ENCODE peak calls at places on chromosomes 4 and X, in four cellular contexts. One of them, this sample, is unnamed.

GRCh38 chr4:129138762-129139496 is 43.0 kb downstream of the C4orf33 start:
- DNase-seq in choroid plexus epithelial cell: no peak
- DNase-seq in cardiac fibroblast: no peak
- DNase-seq in astrocyte of the spinal cord: no peak
- DNase-seq in this sample: no peak

GRCh38 chr4:721261-722171 is 15.9 kb downstream of the PCGF3 start:
- DNase-seq in choroid plexus epithelial cell: no peak
- DNase-seq in cardiac fibroblast: peak
- DNase-seq in astrocyte of the spinal cord: no peak
- DNase-seq in this sample: no peak

GRCh38 chrX:132086717-132087116 is 41.1 kb downstream of the FRMD7 start:
- DNase-seq in choroid plexus epithelial cell: peak
- DNase-seq in cardiac fibroblast: peak
- DNase-seq in astrocyte of the spinal cord: no peak
- DNase-seq in this sample: peak

GRCh38 chr4:53651142-53651720 is 59.9 kb upstream of the LNX1 start:
- DNase-seq in choroid plexus epithelial cell: no peak
- DNase-seq in cardiac fibroblast: peak
- DNase-seq in astrocyte of the spinal cord: no peak
- DNase-seq in this sample: no peak

GRCh38 chrX:40877869-40878268 is 142.5 kb upstream of the MED14 start:
- DNase-seq in choroid plexus epithelial cell: peak
- DNase-seq in cardiac fibroblast: peak
- DNase-seq in astrocyte of the spinal cord: peak
- DNase-seq in this sample: no peak

GRCh38 chr4:39821951-39822350 is 124.0 kb downstream of the UBE2K start:
- DNase-seq in choroid plexus epithelial cell: no peak
- DNase-seq in cardiac fibroblast: no peak
- DNase-seq in astrocyte of the spinal cord: no peak
- DNase-seq in this sample: no peak

GRCh38 chr4:124157781-124158180 is 554.8 kb downstream of the ANKRD50 start:
- DNase-seq in choroid plexus epithelial cell: no peak
- DNase-seq in cardiac fibroblast: no peak
- DNase-seq in astrocyte of the spinal cord: no peak
- DNase-seq in this sample: no peak

GRCh38 chr4:21845663-21846062 is 102.9 kb downstream of the KCNIP4 start:
- DNase-seq in choroid plexus epithelial cell: peak
- DNase-seq in cardiac fibroblast: no peak
- DNase-seq in astrocyte of the spinal cord: no peak
- DNase-seq in this sample: peak

GRCh38 chrX:154373340-154374306 is 811 bp downstream of the FLNA start:
- DNase-seq in choroid plexus epithelial cell: peak
- DNase-seq in cardiac fibroblast: peak
- DNase-seq in astrocyte of the spinal cord: peak
- DNase-seq in this sample: peak

GRCh38 chr4:76447326-76447954 is 12.4 kb downstream of the SHROOM3 start:
- DNase-seq in choroid plexus epithelial cell: peak
- DNase-seq in cardiac fibroblast: peak
- DNase-seq in astrocyte of the spinal cord: peak
- DNase-seq in this sample: no peak

GRCh38 chr4:7892212-7893019 is 47.2 kb downstream of the AFAP1 start:
- DNase-seq in choroid plexus epithelial cell: peak
- DNase-seq in cardiac fibroblast: peak
- DNase-seq in astrocyte of the spinal cord: peak
- DNase-seq in this sample: peak

GRCh38 chrX:13923845-13924244 is 105.8 kb downstream of the GEMIN8 start:
- DNase-seq in choroid plexus epithelial cell: no peak
- DNase-seq in cardiac fibroblast: no peak
- DNase-seq in astrocyte of the spinal cord: no peak
- DNase-seq in this sample: no peak
- TF ChIP-seq CTCF in choroid plexus epithelial cell: no peak
- TF ChIP-seq CTCF in cardiac fibroblast: no peak
- TF ChIP-seq CTCF in astrocyte of the spinal cord: no peak
- TF ChIP-seq CTCF in this sample: no peak

GRCh38 chrX:123965712-123966111 is 4.2 kb downstream of the STAG2 start:
- DNase-seq in choroid plexus epithelial cell: no peak
- DNase-seq in cardiac fibroblast: no peak
- DNase-seq in astrocyte of the spinal cord: no peak
- DNase-seq in this sample: no peak
- H3K4me3 ChIP-seq in choroid plexus epithelial cell: no peak
- H3K4me3 ChIP-seq in cardiac fibroblast: no peak
- H3K4me3 ChIP-seq in astrocyte of the spinal cord: no peak
- H3K4me3 ChIP-seq in this sample: no peak

DNA sequence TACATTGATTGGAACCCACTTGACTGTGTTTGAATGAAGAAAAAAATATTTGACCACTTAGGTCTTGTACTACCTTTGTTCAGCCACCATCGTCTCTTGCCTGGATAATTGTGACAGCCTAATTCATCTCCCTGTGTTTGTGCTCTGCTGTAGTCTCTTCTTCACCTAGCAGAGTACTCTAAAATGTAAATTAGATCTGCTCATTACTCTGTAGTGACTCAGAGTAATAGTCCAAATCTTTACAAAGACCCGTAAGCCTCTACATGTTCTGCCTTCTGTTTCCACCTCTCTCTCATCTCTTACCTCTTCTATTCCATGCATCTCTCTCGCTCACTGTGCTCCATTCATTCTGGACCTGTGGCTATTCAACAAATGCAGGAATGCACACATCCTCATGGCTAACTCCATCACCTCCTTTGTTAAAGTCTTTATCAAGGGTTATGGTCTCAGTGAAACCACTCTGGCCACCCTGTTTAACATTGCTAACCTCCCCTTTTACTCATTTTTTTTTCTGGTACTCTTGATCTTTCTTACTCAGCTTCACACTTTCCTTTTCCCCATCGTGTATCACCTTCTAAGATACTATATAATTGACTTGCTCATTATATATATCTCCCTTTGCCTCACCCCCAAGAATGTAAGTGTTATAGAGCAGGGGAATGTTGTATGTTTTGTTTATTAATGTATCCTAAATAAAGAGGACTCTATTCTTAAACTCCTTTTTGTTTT is 98.4 kb downstream of the STIM2 start:
- DNase-seq in choroid plexus epithelial cell: no peak
- DNase-seq in cardiac fibroblast: no peak
- DNase-seq in astrocyte of the spinal cord: no peak
- DNase-seq in this sample: no peak
- TF ChIP-seq CTCF in choroid plexus epithelial cell: no peak
- TF ChIP-seq CTCF in cardiac fibroblast: no peak
- TF ChIP-seq CTCF in astrocyte of the spinal cord: no peak
- TF ChIP-seq CTCF in this sample: no peak

DNA sequence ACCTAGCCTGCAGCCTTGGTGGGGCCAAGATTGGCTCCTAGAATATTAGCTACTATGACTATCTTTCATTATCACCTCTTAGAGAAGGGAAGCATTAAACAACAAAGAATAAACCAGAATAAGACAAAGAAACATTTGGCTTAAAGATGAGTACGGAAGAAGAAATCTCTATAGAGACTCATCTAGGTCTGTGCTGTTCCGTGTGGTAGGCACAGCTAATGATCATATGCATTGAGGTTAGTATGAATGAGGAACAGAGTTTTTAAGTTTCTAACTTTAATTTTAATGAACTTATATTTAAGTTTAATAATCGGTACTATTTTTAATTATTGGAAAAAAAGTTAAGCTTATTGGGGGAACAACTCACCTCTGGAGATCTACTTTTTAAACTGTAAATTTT is 24.6 kb downstream of the ARHGAP24 start:
- DNase-seq in choroid plexus epithelial cell: no peak
- DNase-seq in cardiac fibroblast: no peak
- DNase-seq in astrocyte of the spinal cord: no peak
- DNase-seq in this sample: no peak
- H3K4me3 ChIP-seq in choroid plexus epithelial cell: no peak
- H3K4me3 ChIP-seq in cardiac fibroblast: no peak
- H3K4me3 ChIP-seq in astrocyte of the spinal cord: no peak
- H3K4me3 ChIP-seq in this sample: no peak

This sample was measured in foreskin fibroblast.